ENCODE peak calls at places on chromosomes 6 and 20, in eight cellular contexts. K is SHP77 treated with DMSO at 0.1 percent for 48 hours; A is stimulated activated CD4-positive, alpha-beta T cell treated with anti-CD3 and anti-CD28 coated beads, Interleukin-15, amount 100 ng/mL, for 24 hours; O is SW 1271; S is NCI-H1105 treated with DMSO at 0.1 percent for 48 hours; X is neural crest cell; Z is hippocampal formation; I is activated T-cell treated with anti-CD3 and anti-CD28 coated beads, Interleukin-2, amount 50 U/mL, for 1 hour. T is an unnamed sample.

GRCh38 chr6:134797400-134798113 is 152.3 kb downstream of the ALDH8A1 start:
- DNase-seq in K (no peak), A (no peak), O (no peak), S (no peak), X (no peak), Z (no peak), I (no peak), T (no peak)

GRCh38 chr20:47274449-47275108 is 81.9 kb downstream of the ZMYND8 start:
- DNase-seq in K (no peak), A (peak), O (peak), S (no peak), X (no peak), Z (no peak), I (no peak), T (peak)

GRCh38 chr6:16239798-16240123 is 1.4 kb downstream of the GMPR start:
- DNase-seq in K (no peak), A (no peak), O (no peak), S (peak), X (no peak), Z (no peak), I (peak), T (no peak)

GRCh38 chr6:22194188-22194921 is 102.5 kb downstream of the PRL start:
- DNase-seq in K (no peak), A (no peak), O (no peak), S (no peak), X (no peak), Z (no peak), I (no peak), T (peak)

GRCh38 chr20:49165611-49166010 is 22.5 kb downstream of the STAU1 start:
- DNase-seq in K (no peak), A (peak), O (no peak), S (no peak), X (no peak), Z (no peak), I (no peak), T (no peak)

GRCh38 chr6:166466178-166467122 is 83.7 kb upstream of the MPC1 start:
- DNase-seq in K (no peak), A (no peak), O (peak), S (no peak), X (no peak), Z (no peak), I (no peak), T (peak)

GRCh38 chr6:136158398-136158797 is 91.7 kb downstream of the MTFR2 start:
- DNase-seq in K (no peak), A (no peak), O (no peak), S (peak), X (no peak), Z (peak), I (no peak), T (no peak)

GRCh38 chr20:17499041-17499440 is 32.1 kb downstream of the BFSP1 start:
- DNase-seq in K (no peak), A (no peak), O (no peak), S (no peak), X (no peak), Z (no peak), I (no peak), T (peak)

GRCh38 chr20:19757487-19757972 is 528 bp upstream of the RIN2 start:
- DNase-seq in K (no peak), A (peak), O (peak), S (peak), X (peak), Z (peak), I (no peak), T (peak)

GRCh38 chr6:121522265-121522664 is 86.8 kb downstream of the GJA1 start:
- DNase-seq in K (no peak), A (no peak), O (no peak), S (no peak), X (no peak), Z (no peak), I (no peak), T (peak)

GRCh38 chr6:145245119-145245518 is 490.2 kb downstream of the EPM2A start:
- DNase-seq in K (no peak), A (no peak), O (no peak), S (no peak), X (no peak), Z (no peak), I (no peak), T (no peak)